ENCODE peak calls at places on chromosomes 2 and 18, in four cellular contexts. One of them, this sample, is unnamed.

GRCh38 chr2:159968282-159968900 is 94.0 kb downstream of the PLA2R1 start:
- DNase-seq in Kasumi-1: peak
- DNase-seq in ascending aorta: no peak
- DNase-seq in astrocyte of the hippocampus: peak
- DNase-seq in this sample: no peak

GRCh38 chr2:228474466-228474865 is 293.0 kb upstream of the SPHKAP start:
- DNase-seq in Kasumi-1: no peak
- DNase-seq in ascending aorta: no peak
- DNase-seq in astrocyte of the hippocampus: no peak
- DNase-seq in this sample: no peak

GRCh38 chr2:102001767-102002142 is 10.0 kb downstream of the IL1R2 start:
- DNase-seq in Kasumi-1: no peak
- DNase-seq in ascending aorta: no peak
- DNase-seq in astrocyte of the hippocampus: no peak
- DNase-seq in this sample: no peak

GRCh38 chr2:239522002-239522739 is 121.4 kb upstream of the HDAC4 start:
- DNase-seq in Kasumi-1: no peak
- DNase-seq in ascending aorta: no peak
- DNase-seq in astrocyte of the hippocampus: no peak
- DNase-seq in this sample: no peak

GRCh38 chr2:714005-714741 is 37.0 kb upstream of the TMEM18 start:
- DNase-seq in Kasumi-1: peak
- DNase-seq in ascending aorta: no peak
- DNase-seq in astrocyte of the hippocampus: peak
- DNase-seq in this sample: no peak

GRCh38 chr2:96927420-96928171 is 57.7 kb upstream of the SEMA4C start:
- DNase-seq in Kasumi-1: no peak
- DNase-seq in ascending aorta: no peak
- DNase-seq in astrocyte of the hippocampus: peak
- DNase-seq in this sample: peak

GRCh38 chr18:74546751-74547530 is 12.6 kb downstream of the CNDP1 start:
- DNase-seq in Kasumi-1: no peak
- DNase-seq in ascending aorta: no peak
- DNase-seq in astrocyte of the hippocampus: peak
- DNase-seq in this sample: no peak

GRCh38 chr18:26710460-26711096 is 154.9 kb downstream of the AQP4 start:
- DNase-seq in Kasumi-1: peak
- DNase-seq in ascending aorta: no peak
- DNase-seq in astrocyte of the hippocampus: no peak
- DNase-seq in this sample: no peak

GRCh38 chr2:121288454-121289231 is 3.6 kb upstream of the TFCP2L1 start:
- DNase-seq in Kasumi-1: peak
- DNase-seq in ascending aorta: no peak
- DNase-seq in astrocyte of the hippocampus: no peak
- DNase-seq in this sample: no peak

GRCh38 chr18:70384181-70384790 is 95.4 kb downstream of the SOCS6 start:
- DNase-seq in Kasumi-1: no peak
- DNase-seq in ascending aorta: no peak
- DNase-seq in astrocyte of the hippocampus: peak
- DNase-seq in this sample: no peak

GRCh38 chr2:223558970-223559369 is 43.2 kb downstream of the SCG2 start:
- DNase-seq in Kasumi-1: no peak
- DNase-seq in ascending aorta: no peak
- DNase-seq in astrocyte of the hippocampus: no peak
- DNase-seq in this sample: no peak

GRCh38 chr18:51857989-51858388 is 482.0 kb upstream of the DCC start:
- DNase-seq in Kasumi-1: no peak
- DNase-seq in ascending aorta: no peak
- DNase-seq in astrocyte of the hippocampus: no peak
- DNase-seq in this sample: peak

GRCh38 chr2:37771600-37772088 is 100.2 kb upstream of the CDC42EP3 start:
- DNase-seq in Kasumi-1: no peak
- DNase-seq in ascending aorta: no peak
- DNase-seq in astrocyte of the hippocampus: no peak
- DNase-seq in this sample: peak

GRCh38 chr2:204145197-204146190 is 208.9 kb downstream of the ICOS start:
- DNase-seq in Kasumi-1: peak
- DNase-seq in ascending aorta: peak
- DNase-seq in astrocyte of the hippocampus: peak
- DNase-seq in this sample: peak

GRCh38 chr2:43055086-43055912 is 171.1 kb downstream of the ZFP36L2 start:
- DNase-seq in Kasumi-1: no peak
- DNase-seq in ascending aorta: no peak
- DNase-seq in astrocyte of the hippocampus: no peak
- DNase-seq in this sample: no peak

This sample was measured in occipital lobe.